ENCODE peak calls at places on chromosomes 13 and 19, in ten cellular contexts. T is colonic mucosa; E is activated T-helper 1 cell treated with Interleukin-2 at 50 U/mL for 16 hours; B is stimulated activated CD4-positive, alpha-beta T cell treated with anti-CD3 and anti-CD28 coated beads, Interleukin-1b, Interleukin-23, amount 100 ng/mL, for 1 hour; R is uterus; M is NCI-H460; H is endothelial cell; N is DND-41; L is CD4-positive, alpha-beta memory T cell; V is GM23338. O is an unnamed sample.
A peak's percentile ranks its signal among the peaks of the same experiment; 100 is the strongest.

GRCh38 chr13:60397693-60398437 is 845 bp downstream of the TDRD3 start:
- DNase-seq in V (peak; percentile 75), R (peak; percentile 49), E (peak; percentile 13), T (peak; percentile 61), B (no peak), M (peak; percentile 16), L (no peak), H (peak; percentile 73), N (peak; percentile 57), O (peak; percentile 37)

GRCh38 chr19:1189419-1189818 is 15.4 kb upstream of the SBNO2 start:
- DNase-seq in M (no peak), R (no peak), L (no peak), E (peak; percentile 38), N (no peak), V (no peak), H (no peak), T (no peak), B (no peak), O (peak; percentile 83)

GRCh38 chr19:50794778-50795664 is 4.8 kb downstream of the ACP4 start:
- DNase-seq in N (peak; percentile 63), L (no peak), V (peak; percentile 67), T (no peak), R (no peak), B (no peak), H (no peak), M (no peak), E (no peak), O (no peak)

GRCh38 chr13:40665754-40666057 is 735 bp downstream of the FOXO1 start:
- DNase-seq in B (no peak), R (no peak), N (no peak), T (no peak), V (no peak), E (peak; percentile 30), L (peak; percentile 50), H (no peak), M (peak; percentile 11), O (no peak)

GRCh38 chr19:994516-994915 is 5.7 kb upstream of the GRIN3B start:
- DNase-seq in V (no peak), E (no peak), L (no peak), H (no peak), B (no peak), M (no peak), R (no peak), T (no peak), N (no peak), O (no peak)

GRCh38 chr13:79780240-79780639 is 299.3 kb downstream of the NDFIP2 start:
- DNase-seq in E (no peak), B (no peak), V (no peak), H (no peak), N (no peak), L (no peak), M (no peak), T (no peak), R (no peak), O (no peak)

GRCh38 chr19:3105641-3106508 is 11.7 kb downstream of the GNA11 start:
- DNase-seq in L (no peak), R (no peak), H (no peak), M (no peak), T (no peak), V (no peak), E (no peak), B (no peak), N (no peak), O (no peak)

GRCh38 chr13:70967564-70967963 is 859.3 kb upstream of the KLHL1 start:
- DNase-seq in N (no peak), T (no peak), M (no peak), L (no peak), B (no peak), V (no peak), H (no peak), E (no peak), R (no peak), O (no peak)

GRCh38 chr13:110423689-110424302 is 116.7 kb downstream of the COL4A2 start:
- DNase-seq in E (no peak), L (no peak), V (no peak), T (no peak), B (no peak), R (no peak), H (no peak), N (no peak), M (no peak), O (no peak)

GRCh38 chr13:80753951-80754350 is 413.0 kb upstream of the SPRY2 start:
- DNase-seq in T (no peak), H (no peak), M (no peak), V (no peak), B (no peak), L (no peak), N (no peak), R (no peak), E (no peak), O (no peak)

GRCh38 chr19:15330801-15331418 is 1.4 kb downstream of the BRD4 start:
- DNase-seq in T (peak; percentile 37), M (peak; percentile 25), V (peak; percentile 63), B (no peak), E (no peak), R (no peak), N (no peak), L (peak; percentile 16), H (no peak), O (peak; percentile 71)

GRCh38 chr13:24911135-24911524 is 147.2 kb downstream of the RNF17 start:
- DNase-seq in R (no peak), M (peak; percentile 72), B (no peak), V (no peak), E (no peak), T (no peak), H (no peak), L (no peak), N (no peak), O (peak; percentile 81)

GRCh38 chr13:97122381-97122996 is 99.6 kb upstream of the MBNL2 start:
- DNase-seq in N (no peak), V (no peak), B (no peak), T (no peak), L (no peak), R (no peak), H (no peak), M (peak; percentile 40), E (no peak), O (peak; percentile 80)

GRCh38 chr13:74134226-74134776 is at the start of gene KLF12:
- DNase-seq in B (peak; percentile 85), T (peak; percentile 93), L (peak; percentile 92), R (peak; percentile 87), V (peak; percentile 85), H (peak; percentile 81), N (peak; percentile 97), E (peak; percentile 91), M (peak; percentile 33), O (peak; percentile 89)

GRCh38 chr19:46839752-46840151 is 10.9 kb downstream of the AP2S1 start:
- DNase-seq in M (no peak), T (peak; percentile 64), R (no peak), N (no peak), L (no peak), E (no peak), B (no peak), V (no peak), H (no peak), O (no peak)

O was measured in A172.